ENCODE peak calls at places on chromosomes 4 and X, in five cellular contexts. D is endothelial cell, E is NCI-H526, V is activated T-cell treated with anti-CD3 and anti-CD28 coated beads for 1 hour, P is dorsolateral prefrontal cortex. C is an unnamed sample.

GRCh38 chr4:40719008-40719623 is 30.6 kb upstream of the NSUN7 start:
- DNase-seq in D (no peak), E (peak), V (no peak), P (no peak), C (no peak)

GRCh38 chrX:8083276-8083675 is 87.8 kb downstream of the VCX2 start:
- DNase-seq in D (no peak), E (no peak), V (no peak), P (no peak), C (no peak)

GRCh38 chr4:106240699-106241098 is 75.3 kb downstream of the TBCK start:
- DNase-seq in D (no peak), E (no peak), V (no peak), P (no peak), C (no peak)

GRCh38 chr4:81256059-81256635 is 41.1 kb upstream of the PRKG2 start:
- DNase-seq in D (no peak), E (no peak), V (no peak), P (no peak), C (no peak)

GRCh38 chr4:18954538-18954937 is 933.0 kb upstream of the LCORL start:
- DNase-seq in D (no peak), E (no peak), V (no peak), P (no peak), C (no peak)

GRCh38 chr4:150457802-150458201 is 124.1 kb upstream of the MAB21L2 start:
- DNase-seq in D (no peak), E (no peak), V (no peak), P (no peak), C (no peak)

GRCh38 chr4:185524888-185525863 is 10.1 kb downstream of the PDLIM3 start:
- DNase-seq in D (no peak), E (no peak), V (no peak), P (no peak), C (no peak)

GRCh38 chr4:38162240-38162784 is 202.1 kb downstream of the PTTG2 start:
- DNase-seq in D (no peak), E (no peak), V (no peak), P (no peak), C (no peak)

GRCh38 chr4:153788419-153789276 is at the start of gene SFRP2:
- DNase-seq in D (peak), E (no peak), V (no peak), P (no peak), C (no peak)

GRCh38 chr4:87717276-87718031 is 67.4 kb downstream of the DMP1 start:
- DNase-seq in D (no peak), E (no peak), V (no peak), P (no peak), C (no peak)

C was measured in NCI-H1048.